ENCODE peak calls at places on chromosome 12, in nine cellular contexts. D is lower leg skin, J is coronary artery, R is GM23338, I is frontal cortex, H is heart right ventricle, F is KG1, K is AG04450, C is OCI-LY7. L is an unnamed sample.
A peak's percentile ranks its signal among the peaks of the same experiment; 100 is the strongest.

GRCh38 chr12:132812631-132813305 is 15.9 kb downstream of the GOLGA3 start:
- DNase-seq in D (no peak), J (no peak), R (no peak), I (no peak), H (no peak), F (no peak), K (peak; percentile 36), C (no peak), L (peak; percentile 31)

GRCh38 chr12:63150255-63151060 is 543 bp downstream of the AVPR1A start:
- DNase-seq in D (no peak), J (no peak), R (peak; percentile 80), I (peak; percentile 6), H (peak; percentile 14), F (no peak), K (no peak), C (no peak), L (no peak)

GRCh38 chr12:112904571-112904970 is 2.2 kb upstream of the OAS1 start:
- DNase-seq in D (no peak), J (no peak), R (no peak), I (no peak), H (no peak), F (no peak), K (no peak), C (no peak), L (no peak)

GRCh38 chr12:25745281-25745680 is 192.2 kb upstream of the LMNTD1 start:
- DNase-seq in D (no peak), J (no peak), R (no peak), I (no peak), H (no peak), F (no peak), K (no peak), C (no peak), L (no peak)

GRCh38 chr12:106358410-106359241 is 1.1 kb downstream of the POLR3B start:
- DNase-seq in D (no peak), J (peak; percentile 74), R (no peak), I (no peak), H (peak; percentile 26), F (peak; percentile 63), K (no peak), C (peak; percentile 4), L (no peak)

GRCh38 chr12:106251636-106252035 is 3.8 kb upstream of the CKAP4 start:
- DNase-seq in D (no peak), J (no peak), R (peak; percentile 38), I (no peak), H (no peak), F (no peak), K (no peak), C (no peak), L (no peak)

GRCh38 chr12:68175566-68176033 is 16.1 kb upstream of the IFNG start:
- DNase-seq in D (no peak), J (no peak), R (no peak), I (no peak), H (no peak), F (no peak), K (no peak), C (peak; percentile 88), L (no peak)

GRCh38 chr12:118743896-118744700 is 237.2 kb upstream of the SRRM4 start:
- DNase-seq in D (no peak), J (no peak), R (no peak), I (no peak), H (no peak), F (no peak), K (no peak), C (no peak), L (no peak)

GRCh38 chr12:6548556-6549378 is 7.1 kb downstream of the IFFO1 start:
- DNase-seq in D (no peak), J (peak; percentile 76), R (no peak), I (no peak), H (peak; percentile 29), F (no peak), K (no peak), C (no peak), L (no peak)

GRCh38 chr12:1590083-1590979 is 4.0 kb downstream of the FBXL14 start:
- DNase-seq in D (no peak), J (no peak), R (peak; percentile 93), I (no peak), H (no peak), F (no peak), K (no peak), C (no peak), L (peak; percentile 66)

GRCh38 chr12:47207005-47207717 is 127.4 kb upstream of the AMIGO2 start:
- DNase-seq in D (no peak), J (no peak), R (no peak), I (no peak), H (no peak), F (peak; percentile 74), K (no peak), C (peak; percentile 74), L (no peak)

GRCh38 chr12:116958402-116959197 is 47.9 kb downstream of the FBXW8 start:
- DNase-seq in D (no peak), J (no peak), R (no peak), I (no peak), H (no peak), F (no peak), K (no peak), C (no peak), L (no peak)

GRCh38 chr12:123798518-123798917 is 36.4 kb downstream of the DNAH10 start:
- DNase-seq in D (no peak), J (no peak), R (no peak), I (no peak), H (no peak), F (no peak), K (no peak), C (no peak), L (no peak)

GRCh38 chr12:113271853-113272561 is 50.7 kb downstream of the TPCN1 start:
- DNase-seq in D (peak; percentile 88), J (peak; percentile 95), R (peak; percentile 24), I (peak; percentile 79), H (peak; percentile 74), F (no peak), K (peak; percentile 49), C (no peak), L (no peak)

GRCh38 chr12:104653730-104654328 is 197.1 kb downstream of the CHST11 start:
- DNase-seq in D (no peak), J (no peak), R (peak; percentile 84), I (no peak), H (no peak), F (no peak), K (no peak), C (peak; percentile 62), L (no peak)

GRCh38 chr12:75887979-75888378 is 143.6 kb downstream of the PHLDA1 start:
- DNase-seq in D (no peak), J (no peak), R (no peak), I (no peak), H (no peak), F (no peak), K (no peak), C (no peak), L (no peak)

GRCh38 chr12:10721654-10722501 is 1.2 kb downstream of the YBX3 start:
- DNase-seq in D (peak; percentile 96), J (peak; percentile 99), R (peak; percentile 70), I (peak; percentile 69), H (peak; percentile 82), F (no peak), K (peak; percentile 95), C (peak; percentile 71), L (peak; percentile 94)

GRCh38 chr12:57086951-57087688 is 1.8 kb upstream of the NAB2 start:
- DNase-seq in D (peak; percentile 91), J (peak; percentile 97), R (peak; percentile 85), I (peak; percentile 76), H (peak; percentile 93), F (peak; percentile 27), K (peak; percentile 88), C (peak; percentile 70), L (no peak)

GRCh38 chr12:120546050-120546386 is 11.9 kb downstream of the RNF10 start:
- DNase-seq in D (no peak), J (no peak), R (no peak), I (no peak), H (no peak), F (no peak), K (no peak), C (no peak), L (no peak)

GRCh38 chr12:59972941-59973340 is 377.1 kb downstream of the SLC16A7 start:
- DNase-seq in D (no peak), J (no peak), R (no peak), I (no peak), H (no peak), F (no peak), K (peak; percentile 53), C (no peak), L (peak; percentile 18)

GRCh38 chr12:29578070-29578469 is 80.6 kb upstream of the OVCH1 start:
- DNase-seq in D (no peak), J (no peak), R (no peak), I (no peak), H (no peak), F (no peak), K (no peak), C (no peak), L (no peak)

GRCh38 chr12:49503674-49504180 is 35.1 kb upstream of the KCNH3 start:
- DNase-seq in D (no peak), J (no peak), R (peak; percentile 3), I (no peak), H (no peak), F (no peak), K (peak; percentile 15), C (no peak), L (peak; percentile 27)

L was measured in astrocyte of the cerebellum.